ENCODE peak calls at places on chromosomes 5 and 9, in seven cellular contexts. R is pancreas, T is gastrocnemius medialis, Y is A673, H is upper lobe of right lung, P is heart left ventricle, A is cardiac muscle cell. M is an unnamed sample.

GRCh38 chr9:136169495-136169894 is 35.4 kb downstream of the LHX3 start:
- DNase-seq in R (no peak), T (no peak), Y (no peak), H (no peak), P (no peak), A (no peak), M (no peak)

GRCh38 chr5:65625743-65626142 is 916 bp downstream of the SHLD3 start:
- DNase-seq in R (no peak), T (no peak), Y (no peak), H (no peak), P (no peak), A (no peak), M (no peak)

GRCh38 chr5:145906401-145906800 is 30.0 kb upstream of the SH3RF2 start:
- DNase-seq in R (no peak), T (no peak), Y (no peak), H (no peak), P (no peak), A (no peak), M (no peak)

GRCh38 chr5:125372694-125373621 is 626.5 kb upstream of the ZNF608 start:
- DNase-seq in R (no peak), T (no peak), Y (peak; percentile 98), H (no peak), P (no peak), A (peak; percentile 38), M (no peak)

GRCh38 chr9:99167120-99167519 is 54.6 kb downstream of the ALG2 start:
- DNase-seq in R (no peak), T (no peak), Y (no peak), H (no peak), P (no peak), A (no peak), M (no peak)

GRCh38 chr5:89449392-89450148 is 566.6 kb upstream of the MEF2C start:
- DNase-seq in R (no peak), T (no peak), Y (no peak), H (no peak), P (no peak), A (no peak), M (no peak)

GRCh38 chr5:62720036-62720441 is 141.4 kb downstream of the LRRC70 start:
- DNase-seq in R (no peak), T (no peak), Y (peak; percentile 28), H (no peak), P (no peak), A (peak; percentile 41), M (no peak)

GRCh38 chr5:1107167-1108007 is 4.5 kb downstream of the SLC12A7 start:
- DNase-seq in R (no peak), T (no peak), Y (no peak), H (no peak), P (no peak), A (no peak), M (no peak)

GRCh38 chr5:127011151-127011550 is 19.2 kb downstream of the MARCHF3 start:
- DNase-seq in R (no peak), T (no peak), Y (no peak), H (no peak), P (no peak), A (peak; percentile 73), M (no peak)

GRCh38 chr9:32264171-32264862 is 120.1 kb upstream of the ACO1 start:
- DNase-seq in R (no peak), T (no peak), Y (peak; percentile 10), H (no peak), P (no peak), A (peak; percentile 58), M (peak; percentile 30)

GRCh38 chr9:127161081-127161621 is 38.7 kb upstream of the ANGPTL2 start:
- DNase-seq in R (no peak), T (no peak), Y (no peak), H (peak; percentile 38), P (peak; percentile 2), A (no peak), M (no peak)

GRCh38 chr5:146516151-146516475 is at the start of gene GPR151:
- DNase-seq in R (no peak), T (no peak), Y (peak; percentile 58), H (no peak), P (no peak), A (peak; percentile 30), M (no peak)

GRCh38 chr9:126155756-126156664 is 170.6 kb upstream of the MVB12B start:
- DNase-seq in R (no peak), T (no peak), Y (no peak), H (peak; percentile 38), P (no peak), A (no peak), M (no peak)

GRCh38 chr5:90287031-90287430 is 122.5 kb downstream of the CETN3 start:
- DNase-seq in R (no peak), T (no peak), Y (no peak), H (no peak), P (no peak), A (no peak), M (no peak)

GRCh38 chr9:124754289-124754688 is 16.8 kb downstream of the NR6A1 start:
- DNase-seq in R (no peak), T (no peak), Y (peak; percentile 66), H (no peak), P (no peak), A (peak; percentile 52), M (no peak)

GRCh38 chr5:7422719-7423118 is 26.8 kb downstream of the ADCY2 start:
- DNase-seq in R (no peak), T (no peak), Y (no peak), H (no peak), P (no peak), A (no peak), M (no peak)

GRCh38 chr9:93467062-93467416 is 13.7 kb upstream of the FAM120AOS start:
- DNase-seq in R (no peak), T (no peak), Y (peak; percentile 52), H (no peak), P (no peak), A (no peak), M (no peak)
- H3K4me1 ChIP-seq in R (peaks cover 56% of the 10 kb centered on the region), T (peaks cover 67% of the 10 kb centered on the region), Y (peaks cover 50% of the 10 kb centered on the region), H (peaks cover 72% of the 10 kb centered on the region), P (peaks cover 66% of the 10 kb centered on the region), A (peaks cover 19% of the 10 kb centered on the region), M (peaks cover 13% of the 10 kb centered on the region)

GRCh38 chr9:93951655-93952118 is 3.5 kb downstream of the BARX1 start:
- DNase-seq in R (no peak), T (no peak), Y (no peak), H (no peak), P (no peak), A (no peak), M (no peak)
- H3K4me3 ChIP-seq in R (peak overlapping the region; percentile 38), T (peak overlapping the region; percentile 49), Y (no peak overlapping the region), H (peak overlapping the region; percentile 52), P (peak overlapping the region; percentile 53), A (no peak overlapping the region), M (no peak overlapping the region)

GRCh38 chr5:97183100-97183929 is at the start of gene RIOK2:
- DNase-seq in R (peak; percentile 94), T (peak; percentile 86), Y (peak; percentile 98), H (peak; percentile 98), P (peak; percentile 93), A (peak; percentile 97), M (peak; percentile 91)
- TF ChIP-seq CTCF in R (no peak), T (no peak), Y (no peak), H (no peak), P (no peak), A (no peak), M (no peak)

GRCh38 chr9:71928376-71928775 is 16.9 kb downstream of the C9orf85 start:
- DNase-seq in R (no peak), T (no peak), Y (no peak), H (no peak), P (no peak), A (no peak), M (no peak)
- H3K4me1 ChIP-seq in R (no peaks in the 10 kb centered on the region), T (no peaks in the 10 kb centered on the region), Y (no peaks in the 10 kb centered on the region), H (no peaks in the 10 kb centered on the region), P (no peaks in the 10 kb centered on the region), A (no peaks in the 10 kb centered on the region), M (no peaks in the 10 kb centered on the region)

DNA sequence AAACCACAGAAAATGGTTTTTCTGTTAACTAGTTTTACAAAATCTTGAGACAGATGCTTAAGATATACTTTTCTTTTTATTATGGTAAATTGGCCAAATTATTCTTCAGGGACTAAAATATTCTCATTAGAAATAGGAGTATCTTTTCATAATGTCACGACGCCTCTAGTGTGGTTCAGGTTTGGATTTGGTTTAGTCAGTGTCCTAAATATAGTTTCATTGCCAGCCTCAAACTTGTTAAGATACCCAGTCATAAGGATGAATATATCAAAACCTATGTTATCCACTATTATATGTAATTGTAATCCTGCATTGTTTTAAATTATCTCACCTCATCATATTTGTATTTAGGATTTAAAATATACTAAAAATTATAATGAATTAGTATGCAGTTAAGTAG is 13.7 kb downstream of the NDUFAF2 start:
- DNase-seq in R (no peak), T (no peak), Y (no peak), H (no peak), P (no peak), A (no peak), M (no peak)
- H3K4me3 ChIP-seq in R (no peak overlapping the region), T (no peak overlapping the region), Y (no peak overlapping the region), H (no peak overlapping the region), P (no peak overlapping the region), A (no peak overlapping the region), M (no peak overlapping the region)

DNA sequence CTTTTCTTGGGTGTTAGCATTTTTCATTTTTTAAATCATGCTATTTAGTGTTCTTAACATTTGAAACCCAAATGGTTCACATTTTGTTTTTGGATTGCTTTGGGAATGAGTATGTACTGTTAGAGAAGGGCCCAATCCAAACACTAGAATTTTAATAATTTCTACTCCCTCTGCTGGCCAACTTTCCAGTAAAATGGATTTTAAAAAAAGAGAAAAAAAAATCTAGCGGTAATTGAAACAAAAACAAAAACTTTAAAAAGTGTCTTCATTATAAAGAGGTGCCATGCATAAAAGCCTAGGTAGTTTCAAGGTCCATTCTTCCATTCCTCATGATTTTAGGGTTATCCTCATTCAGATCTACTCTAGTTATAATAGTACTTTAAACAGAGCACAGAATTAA is 32.1 kb upstream of the RICTOR start:
- DNase-seq in R (no peak), T (no peak), Y (no peak), H (no peak), P (no peak), A (peak; percentile 9), M (no peak)
- TF ChIP-seq CTCF in R (no peak), T (no peak), Y (peak; percentile 44), H (peak; percentile 19), P (no peak), A (peak; percentile 24), M (no peak)

DNA sequence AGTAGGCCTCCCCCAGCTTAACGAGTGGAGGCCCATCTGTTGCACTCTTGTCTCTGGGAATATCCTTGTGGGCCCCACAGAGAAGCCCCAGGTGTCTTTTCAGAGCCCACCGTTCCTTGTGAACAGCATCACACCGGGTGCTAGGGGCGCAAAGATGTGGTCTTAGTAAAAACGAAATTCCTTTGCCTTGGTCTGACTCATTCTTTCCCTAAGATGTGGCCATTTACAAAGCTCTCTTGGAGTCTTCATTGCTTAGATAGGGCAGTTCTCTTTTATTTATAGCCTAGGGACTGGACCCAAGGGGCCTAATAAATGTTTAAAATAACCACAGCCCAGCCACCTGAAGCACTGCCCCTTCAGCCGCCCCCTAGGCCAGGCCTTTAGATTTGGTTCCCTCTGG is 52.8 kb upstream of the RPL26L1 start:
- DNase-seq in R (no peak), T (no peak), Y (no peak), H (no peak), P (no peak), A (peak; percentile 76), M (peak; percentile 66)
- H3K4me1 ChIP-seq in R (peaks cover 41% of the 10 kb centered on the region), T (peaks cover 53% of the 10 kb centered on the region), Y (no peaks in the 10 kb centered on the region), H (peaks cover 44% of the 10 kb centered on the region), P (peaks cover 47% of the 10 kb centered on the region), A (peaks cover 9% of the 10 kb centered on the region), M (peaks cover 31% of the 10 kb centered on the region)